ENCODE peak calls at places on chromosomes 4 and X, in four cellular contexts. C, Z, H and B are unnamed samples.

GRCh38 chr4:80459918-80460473 is 124.5 kb downstream of the CFAP299 start:
- DNase-seq in H (no peak), C (no peak), Z (no peak), B (no peak)

GRCh38 chr4:115945026-115945425 is 831.6 kb upstream of the NDST4 start:
- DNase-seq in H (no peak), Z (no peak), C (no peak), B (no peak)

GRCh38 chrX:84240848-84241565 is 53.0 kb upstream of the RPS6KA6 start:
- DNase-seq in H (no peak), Z (no peak), C (no peak), B (no peak)

GRCh38 chrX:53440631-53441517 is 6.7 kb upstream of the HSD17B10 start:
- DNase-seq in H (peak), C (peak), Z (peak), B (peak)

GRCh38 chr4:145107126-145107525 is 9.0 kb downstream of the ABCE1 start:
- DNase-seq in Z (no peak), H (no peak), C (no peak), B (no peak)

GRCh38 chr4:105637409-105638258 is 70.9 kb downstream of the INTS12 start:
- DNase-seq in Z (peak), C (peak), H (peak), B (peak)

GRCh38 chr4:48255959-48256342 is 13.7 kb downstream of the TEC start:
- DNase-seq in H (no peak), Z (no peak), C (no peak), B (no peak)

GRCh38 chr4:76354517-76355473 is 48.3 kb downstream of the STBD1 start:
- DNase-seq in H (no peak), C (no peak), Z (no peak), B (no peak)

GRCh38 chr4:14069871-14070270 is 442.3 kb upstream of the BOD1L1 start:
- DNase-seq in H (no peak), Z (no peak), C (no peak), B (no peak)

GRCh38 chrX:66013195-66013816 is 26.6 kb downstream of the VSIG4 start:
- DNase-seq in C (no peak), Z (no peak), H (no peak), B (no peak)

GRCh38 chrX:49116076-49116475 is 7.5 kb downstream of the GPKOW start:
- DNase-seq in H (no peak), Z (no peak), C (no peak), B (no peak)

GRCh38 chr4:182645511-182645910 is 271.7 kb downstream of the DCTD start:
- DNase-seq in H (no peak), Z (peak), C (no peak), B (no peak)

GRCh38 chrX:72714471-72714916 is 388 bp upstream of the PHKA1 start:
- DNase-seq in H (peak), Z (peak), C (peak), B (peak)

GRCh38 chr4:11446156-11446811 is 17.6 kb upstream of the HS3ST1 start:
- DNase-seq in C (no peak), H (no peak), Z (no peak), B (no peak)